ENCODE peak calls at places on chromosomes 2 and 18, in four cellular contexts. One of them, this sample, is unnamed.
A peak's percentile ranks its signal among the peaks of the same experiment; 100 is the strongest.

GRCh38 chr18:58615150-58616132 is 13.4 kb downstream of the ALPK2 start:
- DNase-seq in HepG2: no peak
- DNase-seq in A549: no peak
- DNase-seq in endothelial cell of umbilical vein: no peak
- DNase-seq in this sample: no peak

GRCh38 chr2:159218389-159218788 is 68.1 kb downstream of the WDSUB1 start:
- DNase-seq in HepG2: no peak
- DNase-seq in endothelial cell of umbilical vein: no peak
- DNase-seq in A549: no peak
- DNase-seq in this sample: no peak

GRCh38 chr18:62976227-62976626 is 260.9 kb downstream of the PHLPP1 start:
- DNase-seq in endothelial cell of umbilical vein: no peak
- DNase-seq in A549: peak; percentile 75
- DNase-seq in HepG2: no peak
- DNase-seq in this sample: no peak

GRCh38 chr2:129091620-129092019 is 773.0 kb upstream of the HS6ST1 start:
- DNase-seq in endothelial cell of umbilical vein: no peak
- DNase-seq in A549: no peak
- DNase-seq in HepG2: no peak
- DNase-seq in this sample: no peak

GRCh38 chr2:8938384-8938783 is 65.1 kb downstream of the MBOAT2 start:
- DNase-seq in endothelial cell of umbilical vein: no peak
- DNase-seq in A549: no peak
- DNase-seq in HepG2: no peak
- DNase-seq in this sample: no peak

GRCh38 chr18:42113529-42114191 is 158.6 kb downstream of the PIK3C3 start:
- DNase-seq in A549: no peak
- DNase-seq in HepG2: peak; percentile 64
- DNase-seq in endothelial cell of umbilical vein: no peak
- DNase-seq in this sample: no peak

GRCh38 chr2:19748073-19748375 is 153.8 kb downstream of the TTC32 start:
- DNase-seq in HepG2: no peak
- DNase-seq in A549: no peak
- DNase-seq in endothelial cell of umbilical vein: no peak
- DNase-seq in this sample: peak; percentile 46

GRCh38 chr18:36828157-36828629 is 609 bp downstream of the TPGS2 start:
- DNase-seq in endothelial cell of umbilical vein: peak; percentile 46
- DNase-seq in A549: peak; percentile 36
- DNase-seq in HepG2: peak; percentile 16
- DNase-seq in this sample: peak; percentile 38

GRCh38 chr2:199682001-199682400 is 169.0 kb downstream of the FTCDNL1 start:
- DNase-seq in A549: no peak
- DNase-seq in endothelial cell of umbilical vein: no peak
- DNase-seq in HepG2: no peak
- DNase-seq in this sample: no peak

GRCh38 chr2:199680482-199680881 is 170.5 kb downstream of the FTCDNL1 start:
- DNase-seq in HepG2: no peak
- DNase-seq in endothelial cell of umbilical vein: no peak
- DNase-seq in A549: no peak
- DNase-seq in this sample: no peak

GRCh38 chr2:199677881-199678280 is 173.1 kb downstream of the FTCDNL1 start:
- DNase-seq in endothelial cell of umbilical vein: no peak
- DNase-seq in A549: peak; percentile 16
- DNase-seq in HepG2: peak; percentile 12
- DNase-seq in this sample: no peak
- TF ChIP-seq JUN in endothelial cell of umbilical vein: no peak
- TF ChIP-seq JUN in A549: no peak
- TF ChIP-seq JUN in HepG2: no peak
- TF ChIP-seq JUN in this sample: no peak

DNA sequence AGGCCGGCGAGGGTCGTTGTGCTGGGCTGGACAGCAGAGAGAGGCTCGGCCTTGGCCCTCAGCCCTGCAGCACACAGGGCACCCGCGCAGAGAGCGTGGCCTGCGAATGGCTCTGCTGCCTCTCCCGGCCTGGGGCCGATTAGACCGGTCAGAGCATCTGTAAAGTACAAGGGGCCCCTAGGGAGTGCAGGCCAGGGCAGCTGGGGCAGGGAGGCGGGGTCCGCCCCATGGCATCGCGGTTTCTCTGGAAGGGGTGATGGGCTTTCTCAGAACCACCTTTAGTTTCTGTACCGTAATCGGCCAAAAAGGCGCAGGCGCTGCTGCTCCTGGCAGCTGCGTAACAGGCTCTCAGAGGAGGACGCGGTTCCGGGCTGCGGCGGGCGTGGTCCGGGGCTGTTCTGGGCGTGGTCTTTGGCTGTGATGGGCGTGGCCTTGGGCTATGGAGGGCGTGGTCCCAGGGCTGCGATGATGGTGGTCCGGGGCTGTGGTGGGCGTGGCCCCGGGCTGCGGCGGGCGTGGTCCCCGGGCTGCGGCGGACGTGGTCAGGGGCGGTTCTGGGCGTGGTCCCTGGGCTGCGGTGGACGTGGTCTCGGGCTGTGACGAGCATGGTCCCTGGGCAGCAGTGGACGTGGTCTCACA is 1.5 kb upstream of the GPR148 start:
- DNase-seq in A549: peak; percentile 88
- DNase-seq in HepG2: no peak
- DNase-seq in endothelial cell of umbilical vein: peak; percentile 72
- DNase-seq in this sample: peak; percentile 95
- TF ChIP-seq JUN in A549: peak; percentile 43
- TF ChIP-seq JUN in HepG2: no peak
- TF ChIP-seq JUN in endothelial cell of umbilical vein: no peak
- TF ChIP-seq JUN in this sample: no peak

DNA sequence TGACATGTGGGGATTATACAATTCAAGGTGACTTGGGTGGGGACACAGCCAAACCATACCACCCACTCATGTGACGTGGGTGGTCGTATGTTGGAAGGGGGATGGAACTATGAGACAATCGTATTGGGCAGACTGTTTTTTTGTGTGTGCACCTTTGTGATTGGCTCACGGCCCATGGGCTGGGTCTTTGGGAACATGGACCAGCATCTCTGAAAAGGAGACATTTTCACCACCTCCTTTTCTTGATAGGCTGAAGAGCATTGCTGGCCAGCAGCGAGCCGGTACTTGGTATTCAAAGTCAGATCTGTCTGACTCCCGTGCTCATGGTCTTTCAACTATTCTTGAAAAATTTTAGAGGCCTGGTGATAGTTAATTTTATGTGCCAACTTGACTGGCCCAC is 62.1 kb downstream of the DIPK1C start:
- DNase-seq in A549: no peak
- DNase-seq in HepG2: no peak
- DNase-seq in endothelial cell of umbilical vein: no peak
- DNase-seq in this sample: no peak
- TF ChIP-seq JUN in A549: no peak
- TF ChIP-seq JUN in HepG2: no peak
- TF ChIP-seq JUN in endothelial cell of umbilical vein: no peak
- TF ChIP-seq JUN in this sample: no peak

GRCh38 chr18:73461780-73462059 is 593.9 kb upstream of the NETO1 start:
- DNase-seq in HepG2: no peak
- DNase-seq in A549: no peak
- DNase-seq in endothelial cell of umbilical vein: no peak
- DNase-seq in this sample: no peak
- TF ChIP-seq JUN in HepG2: no peak
- TF ChIP-seq JUN in A549: no peak
- TF ChIP-seq JUN in endothelial cell of umbilical vein: no peak
- TF ChIP-seq JUN in this sample: no peak

DNA sequence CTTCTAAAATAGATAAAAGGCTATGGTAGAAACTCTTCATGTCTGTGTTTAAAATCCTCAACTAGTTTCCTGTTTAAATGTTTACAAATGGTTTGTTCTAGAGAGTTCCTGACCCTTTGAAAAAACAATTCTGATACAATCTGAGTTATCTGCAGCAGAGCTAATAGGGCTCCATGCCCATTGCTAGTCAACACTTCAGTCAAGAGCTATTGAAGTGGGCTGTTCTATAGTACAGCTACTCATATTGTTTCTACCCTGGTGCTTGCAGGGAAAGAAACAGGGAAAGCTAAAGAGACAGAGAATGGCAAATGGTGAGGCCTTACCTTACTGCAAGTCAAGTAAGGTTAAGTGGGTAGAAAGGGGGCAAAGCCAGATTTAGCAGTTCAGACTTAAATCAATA is 112.3 kb upstream of the CAVIN2 start:
- DNase-seq in A549: no peak
- DNase-seq in HepG2: peak; percentile 4
- DNase-seq in endothelial cell of umbilical vein: peak; percentile 78
- DNase-seq in this sample: no peak
- TF ChIP-seq JUN in A549: no peak
- TF ChIP-seq JUN in HepG2: no peak
- TF ChIP-seq JUN in endothelial cell of umbilical vein: no peak
- TF ChIP-seq JUN in this sample: no peak

GRCh38 chr2:85132392-85132791 is 800 bp upstream of the TCF7L1 start:
- DNase-seq in HepG2: no peak
- DNase-seq in A549: peak; percentile 20
- DNase-seq in endothelial cell of umbilical vein: no peak
- DNase-seq in this sample: peak; percentile 32

GRCh38 chr2:85135066-85135914 is 2.1 kb downstream of the TCF7L1 start:
- DNase-seq in HepG2: no peak
- DNase-seq in endothelial cell of umbilical vein: no peak
- DNase-seq in A549: no peak
- DNase-seq in this sample: peak; percentile 80

GRCh38 chr2:85134255-85135065 is 1.3 kb downstream of the TCF7L1 start:
- DNase-seq in endothelial cell of umbilical vein: peak; percentile 56
- DNase-seq in A549: no peak
- DNase-seq in HepG2: no peak
- DNase-seq in this sample: peak; percentile 58

GRCh38 chr2:85132834-85133637 is at the start of gene TCF7L1:
- DNase-seq in A549: peak; percentile 89
- DNase-seq in endothelial cell of umbilical vein: peak; percentile 91
- DNase-seq in HepG2: peak; percentile 35
- DNase-seq in this sample: peak; percentile 93

DNA sequence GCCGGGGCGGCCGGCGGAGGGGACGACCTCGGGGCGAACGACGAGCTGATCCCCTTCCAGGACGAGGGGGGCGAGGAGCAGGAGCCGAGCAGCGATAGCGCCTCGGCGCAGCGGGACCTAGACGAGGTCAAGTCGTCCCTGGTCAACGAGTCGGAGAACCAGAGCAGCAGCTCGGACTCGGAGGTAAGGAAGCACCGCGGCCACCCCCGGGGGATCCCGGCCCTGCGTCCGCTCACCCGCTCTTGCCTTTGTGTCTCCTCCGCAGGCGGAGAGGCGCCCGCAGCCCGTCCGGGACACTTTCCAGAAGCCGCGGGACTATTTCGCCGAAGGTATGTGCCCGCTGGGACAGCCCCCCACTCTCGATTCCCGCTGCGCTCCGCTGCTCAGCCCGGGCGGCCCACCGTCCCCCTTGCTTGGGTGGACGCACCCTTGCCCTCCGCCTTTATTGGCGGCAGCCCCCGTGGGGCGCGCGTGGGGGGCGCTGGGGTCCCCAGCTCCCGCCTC is 611 bp downstream of the TCF7L1 start:
- DNase-seq in endothelial cell of umbilical vein: peak; percentile 45
- DNase-seq in HepG2: no peak
- DNase-seq in A549: peak; percentile 71
- DNase-seq in this sample: peak; percentile 37
- TF ChIP-seq JUN in endothelial cell of umbilical vein: no peak
- TF ChIP-seq JUN in HepG2: no peak
- TF ChIP-seq JUN in A549: no peak
- TF ChIP-seq JUN in this sample: no peak

DNA sequence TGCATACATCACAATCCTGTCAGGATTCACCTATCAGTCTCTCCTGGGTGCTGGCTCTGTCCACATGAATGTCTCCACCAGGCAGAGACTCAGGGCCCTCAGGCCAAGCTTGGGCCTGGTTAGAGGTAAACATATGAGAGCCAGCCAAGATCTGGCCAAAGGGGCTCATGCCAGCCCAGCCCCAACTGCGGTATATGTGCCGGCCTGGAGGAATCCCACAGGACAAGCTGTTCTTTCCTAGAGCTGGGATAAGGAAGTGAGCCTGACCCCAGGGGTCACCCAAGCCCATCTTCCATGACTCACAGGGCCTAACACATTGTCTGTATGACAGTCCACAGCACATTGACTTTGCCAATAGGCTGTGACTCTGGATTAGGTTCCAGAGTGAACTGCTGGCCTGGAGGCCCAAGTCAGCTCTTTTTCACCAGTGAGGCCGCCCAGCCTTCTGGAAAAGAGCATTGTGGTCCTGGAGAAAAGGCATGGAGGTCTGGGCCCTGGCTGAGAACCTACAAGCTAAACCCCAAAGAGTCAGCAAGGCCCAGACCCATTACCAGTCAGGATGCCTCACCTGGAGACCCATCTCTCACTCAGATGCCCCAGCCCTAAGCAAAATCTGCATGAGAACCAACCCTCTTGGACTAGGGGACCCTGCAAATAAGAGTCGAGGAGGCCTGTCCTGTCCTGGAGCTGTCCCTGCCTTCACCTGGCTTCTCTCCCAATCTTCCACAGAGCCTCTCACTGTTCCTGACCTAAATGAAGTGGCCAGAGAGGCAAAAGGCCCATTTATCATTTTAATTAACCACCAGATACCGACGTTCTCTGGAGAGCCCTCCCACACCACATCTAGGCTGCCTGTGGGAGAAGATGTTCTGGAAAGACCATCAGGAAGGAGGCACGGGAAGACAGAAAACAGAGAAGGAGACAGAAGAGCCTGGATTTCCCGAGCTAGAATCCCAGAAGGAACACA is 120.9 kb upstream of the PKDCC start:
- DNase-seq in A549: no peak
- DNase-seq in HepG2: no peak
- DNase-seq in endothelial cell of umbilical vein: no peak
- DNase-seq in this sample: no peak
- TF ChIP-seq JUN in A549: no peak
- TF ChIP-seq JUN in HepG2: no peak
- TF ChIP-seq JUN in endothelial cell of umbilical vein: no peak
- TF ChIP-seq JUN in this sample: no peak

GRCh38 chr2:88554189-88554588 is 73.1 kb downstream of the EIF2AK3 start:
- DNase-seq in endothelial cell of umbilical vein: no peak
- DNase-seq in HepG2: no peak
- DNase-seq in A549: peak; percentile 25
- DNase-seq in this sample: peak; percentile 24
- TF ChIP-seq JUN in endothelial cell of umbilical vein: no peak
- TF ChIP-seq JUN in HepG2: no peak
- TF ChIP-seq JUN in A549: no peak
- TF ChIP-seq JUN in this sample: no peak

GRCh38 chr2:88350641-88351601 is 101.6 kb downstream of the FOXI3 start:
- DNase-seq in endothelial cell of umbilical vein: peak; percentile 19
- DNase-seq in HepG2: peak; percentile 27
- DNase-seq in A549: peak; percentile 71
- DNase-seq in this sample: peak; percentile 91
- TF ChIP-seq JUN in endothelial cell of umbilical vein: no peak
- TF ChIP-seq JUN in HepG2: no peak
- TF ChIP-seq JUN in A549: no peak
- TF ChIP-seq JUN in this sample: no peak

DNA sequence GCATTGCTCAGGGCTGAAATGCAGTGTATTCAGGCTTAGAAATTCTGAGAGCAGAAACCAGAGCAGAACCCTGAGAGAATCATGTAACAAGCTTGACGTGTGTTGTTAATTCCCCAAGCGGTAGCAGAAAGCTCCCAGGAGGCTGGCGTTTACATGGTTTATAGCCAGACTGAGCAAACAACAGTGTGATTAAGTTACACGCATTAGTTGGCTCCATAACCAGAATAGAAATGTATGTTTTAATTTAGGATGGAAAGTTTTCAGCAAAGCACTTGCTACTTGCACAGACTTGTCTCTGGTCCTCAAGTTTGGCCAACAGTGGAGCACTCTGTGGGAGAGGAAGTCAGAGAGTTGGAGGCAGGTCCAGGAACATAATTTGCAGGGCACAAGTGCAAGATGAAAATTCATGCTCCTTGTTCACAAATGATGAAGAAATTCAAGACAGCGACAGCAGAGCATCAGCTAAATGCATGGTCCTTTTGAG is 69.3 kb downstream of the MAPK4 start:
- DNase-seq in A549: no peak
- DNase-seq in endothelial cell of umbilical vein: no peak
- DNase-seq in HepG2: no peak
- DNase-seq in this sample: no peak
- TF ChIP-seq JUN in A549: no peak
- TF ChIP-seq JUN in endothelial cell of umbilical vein: no peak
- TF ChIP-seq JUN in HepG2: no peak
- TF ChIP-seq JUN in this sample: no peak